ENCODE peak calls at places on chromosomes 2 and 18, in nine cellular contexts. N is tibial artery, X is GM18507, Q is EL, L is NCI-H187 treated with DMSO at 0.1 percent for 48 hours, U is myocyte, O is fibroblast of the aortic adventitia, I is kidney epithelial cell, G is nephron progenitor cell. K is an unnamed sample.

GRCh38 chr2:201996681-201997254 is 36.9 kb upstream of the FZD7 start:
- DNase-seq in N (no peak), X (no peak), I (no peak), L (no peak), Q (no peak), U (no peak), O (no peak), G (no peak), K (no peak)

GRCh38 chr2:212416126-212416525 is 122.5 kb downstream of the ERBB4 start:
- DNase-seq in L (no peak), Q (no peak), G (no peak), O (no peak), N (no peak), I (no peak), X (no peak), U (no peak), K (no peak)

GRCh38 chr18:25253136-25253535 is 98.8 kb downstream of the ZNF521 start:
- DNase-seq in I (no peak), X (no peak), O (no peak), U (no peak), G (no peak), N (no peak), Q (peak), L (no peak), K (no peak)

GRCh38 chr18:58525517-58525916 is 103.4 kb downstream of the ALPK2 start:
- DNase-seq in N (no peak), O (no peak), L (no peak), I (no peak), Q (peak), G (no peak), X (no peak), U (peak), K (no peak)

GRCh38 chr2:129720360-129720759 is 259.1 kb upstream of the RAB6C start:
- DNase-seq in G (no peak), X (no peak), U (no peak), N (no peak), L (no peak), I (no peak), O (no peak), Q (no peak), K (no peak)

GRCh38 chr2:37271376-37272067 is 40.1 kb downstream of the NDUFAF7 start:
- DNase-seq in Q (no peak), X (no peak), I (no peak), G (no peak), O (no peak), U (no peak), L (no peak), N (no peak), K (no peak)

GRCh38 chr2:178075006-178075326 is 2.4 kb upstream of the PDE11A start:
- DNase-seq in G (no peak), N (no peak), O (no peak), U (no peak), Q (no peak), I (no peak), L (no peak), X (no peak), K (no peak)

GRCh38 chr2:25491003-25491696 is 149.4 kb upstream of the DNMT3A start:
- DNase-seq in G (no peak), I (no peak), L (no peak), X (no peak), N (no peak), U (peak), Q (peak), O (peak), K (no peak)

GRCh38 chr18:22446325-22446724 is 28.6 kb upstream of the CTAGE1 start:
- DNase-seq in L (no peak), N (no peak), I (no peak), X (no peak), U (no peak), O (no peak), Q (no peak), G (no peak), K (no peak)

GRCh38 chr2:233100192-233100998 is 40.3 kb downstream of the INPP5D start:
- DNase-seq in X (peak), N (no peak), I (no peak), O (no peak), U (no peak), L (no peak), G (no peak), Q (no peak), K (no peak)

GRCh38 chr2:10493636-10494281 is 45.6 kb upstream of the ODC1 start:
- DNase-seq in G (no peak), N (no peak), Q (peak), L (no peak), X (peak), I (peak), O (peak), U (peak), K (no peak)

GRCh38 chr18:48659188-48660009 is 120.6 kb downstream of the CTIF start:
- DNase-seq in I (no peak), O (no peak), Q (no peak), U (no peak), G (no peak), L (no peak), X (no peak), N (no peak), K (no peak)

GRCh38 chr2:30332791-30333453 is 101.6 kb downstream of the LBH start:
- DNase-seq in Q (no peak), N (no peak), L (no peak), I (no peak), O (no peak), U (no peak), X (no peak), G (no peak), K (no peak)

GRCh38 chr2:203909192-203909945 is 27.2 kb upstream of the ICOS start:
- DNase-seq in U (peak), G (peak), I (no peak), L (no peak), O (peak), Q (peak), N (no peak), X (no peak), K (no peak)

GRCh38 chr2:18454692-18455255 is 105.7 kb downstream of the RDH14 start:
- DNase-seq in O (peak), N (peak), U (no peak), I (no peak), G (no peak), L (no peak), X (no peak), Q (no peak), K (no peak)

GRCh38 chr2:23636412-23636811 is 251.4 kb downstream of the KLHL29 start:
- DNase-seq in G (no peak), L (no peak), O (peak), U (no peak), I (no peak), Q (peak), X (no peak), N (peak), K (no peak)

GRCh38 chr18:45085916-45086624 is 405.4 kb downstream of the SETBP1 start:
- DNase-seq in X (no peak), I (no peak), G (no peak), Q (no peak), L (peak), O (no peak), U (no peak), N (no peak), K (no peak)

GRCh38 chr2:141723834-141724233 is 407.0 kb downstream of the LRP1B start:
- DNase-seq in Q (no peak), G (no peak), I (no peak), X (no peak), N (no peak), O (no peak), L (no peak), U (no peak), K (no peak)

GRCh38 chr2:196594158-196594557 is 45.4 kb upstream of the CCDC150 start:
- DNase-seq in X (no peak), Q (no peak), U (no peak), O (no peak), G (no peak), L (no peak), N (no peak), I (no peak), K (no peak)